ENCODE peak calls at places on chromosome 3, in four cellular contexts. One of them, this sample, is unnamed.

GRCh38 chr3:170903123-170903522 is 5.3 kb downstream of the EIF5A2 start:
- DNase-seq in NT2/D1: no peak
- DNase-seq in ovary: no peak
- DNase-seq in spleen: no peak
- DNase-seq in this sample: no peak

GRCh38 chr3:181722156-181722555 is 10.4 kb downstream of the SOX2 start:
- DNase-seq in NT2/D1: no peak
- DNase-seq in ovary: no peak
- DNase-seq in spleen: no peak
- DNase-seq in this sample: no peak

GRCh38 chr3:170785454-170785853 is 84.5 kb downstream of the RPL22L1 start:
- DNase-seq in NT2/D1: no peak
- DNase-seq in ovary: no peak
- DNase-seq in spleen: no peak
- DNase-seq in this sample: no peak

GRCh38 chr3:42129014-42129953 is 38.1 kb downstream of the TRAK1 start:
- DNase-seq in NT2/D1: no peak
- DNase-seq in ovary: no peak
- DNase-seq in spleen: no peak
- DNase-seq in this sample: no peak

GRCh38 chr3:57017481-57017880 is 43.0 kb upstream of the SPATA12 start:
- DNase-seq in NT2/D1: no peak
- DNase-seq in ovary: no peak
- DNase-seq in spleen: no peak
- DNase-seq in this sample: peak

GRCh38 chr3:41710646-41711388 is 251.1 kb downstream of the ULK4 start:
- DNase-seq in NT2/D1: peak
- DNase-seq in ovary: no peak
- DNase-seq in spleen: no peak
- DNase-seq in this sample: no peak

GRCh38 chr3:159234306-159234705 is 432.5 kb downstream of the MFSD1 start:
- DNase-seq in NT2/D1: no peak
- DNase-seq in ovary: peak
- DNase-seq in spleen: no peak
- DNase-seq in this sample: no peak

GRCh38 chr3:100226712-100227429 is 33.9 kb upstream of the TBC1D23 start:
- DNase-seq in NT2/D1: no peak
- DNase-seq in ovary: no peak
- DNase-seq in spleen: no peak
- DNase-seq in this sample: no peak

GRCh38 chr3:169841171-169841570 is 28.5 kb upstream of the LRRC34 start:
- DNase-seq in NT2/D1: no peak
- DNase-seq in ovary: no peak
- DNase-seq in spleen: no peak
- DNase-seq in this sample: no peak

This sample was measured in testis.